ENCODE peak calls at places on chromosome 14, in four cellular contexts. One of them, this sample, is unnamed.

GRCh38 chr14:68785817-68786490 is 6.9 kb downstream of the ZFP36L1 start:
- DNase-seq in H1: peak; percentile 55
- DNase-seq in K562: no peak
- DNase-seq in HepG2: no peak
- DNase-seq in this sample: no peak

GRCh38 chr14:66476964-66477363 is 9.2 kb upstream of the CCDC196 start:
- DNase-seq in HepG2: no peak
- DNase-seq in H1: no peak
- DNase-seq in K562: peak; percentile 8
- DNase-seq in this sample: no peak

GRCh38 chr14:88798161-88798560 is 5.4 kb upstream of the EML5 start:
- DNase-seq in HepG2: no peak
- DNase-seq in K562: no peak
- DNase-seq in H1: no peak
- DNase-seq in this sample: no peak

GRCh38 chr14:86143248-86143647 is 613.3 kb downstream of the FLRT2 start:
- DNase-seq in H1: no peak
- DNase-seq in HepG2: no peak
- DNase-seq in K562: no peak
- DNase-seq in this sample: no peak

GRCh38 chr14:78010688-78011087 is 159.5 kb upstream of the NRXN3 start:
- DNase-seq in K562: no peak
- DNase-seq in H1: no peak
- DNase-seq in HepG2: no peak
- DNase-seq in this sample: no peak

GRCh38 chr14:77599894-77600293 is 16.5 kb downstream of the SPTLC2 start:
- DNase-seq in K562: no peak
- DNase-seq in HepG2: no peak
- DNase-seq in H1: no peak
- DNase-seq in this sample: no peak

GRCh38 chr14:51093371-51094281 is 1.3 kb downstream of the TRIM9 start:
- DNase-seq in H1: peak; percentile 80
- DNase-seq in HepG2: no peak
- DNase-seq in K562: no peak
- DNase-seq in this sample: no peak

GRCh38 chr14:33414041-33414440 is 475.4 kb downstream of the NPAS3 start:
- DNase-seq in H1: no peak
- DNase-seq in HepG2: no peak
- DNase-seq in K562: peak; percentile 4
- DNase-seq in this sample: no peak

GRCh38 chr14:95156153-95156764 is 1.1 kb downstream of the DICER1 start:
- DNase-seq in H1: no peak
- DNase-seq in K562: no peak
- DNase-seq in HepG2: no peak
- DNase-seq in this sample: no peak

GRCh38 chr14:88998027-88998426 is 173.6 kb downstream of the TTC8 start:
- DNase-seq in K562: no peak
- DNase-seq in HepG2: no peak
- DNase-seq in H1: no peak
- DNase-seq in this sample: no peak

GRCh38 chr14:33210304-33210703 is 271.6 kb downstream of the NPAS3 start:
- DNase-seq in HepG2: no peak
- DNase-seq in K562: no peak
- DNase-seq in H1: peak; percentile 53
- DNase-seq in this sample: no peak

GRCh38 chr14:36293824-36294223 is 26.6 kb downstream of the MBIP start:
- DNase-seq in H1: no peak
- DNase-seq in HepG2: peak; percentile 30
- DNase-seq in K562: no peak
- DNase-seq in this sample: no peak

GRCh38 chr14:53842938-53843337 is 113.7 kb downstream of the BMP4 start:
- DNase-seq in HepG2: peak; percentile 95
- DNase-seq in H1: no peak
- DNase-seq in K562: no peak
- DNase-seq in this sample: no peak

GRCh38 chr14:30267141-30267540 is 291.8 kb upstream of the G2E3 start:
- DNase-seq in H1: no peak
- DNase-seq in HepG2: no peak
- DNase-seq in K562: no peak
- DNase-seq in this sample: no peak

GRCh38 chr14:56216631-56217379 is 98.6 kb downstream of the PELI2 start:
- DNase-seq in K562: peak; percentile 31
- DNase-seq in HepG2: no peak
- DNase-seq in H1: no peak
- DNase-seq in this sample: no peak

GRCh38 chr14:77641207-77641533 is 24.7 kb upstream of the SPTLC2 start:
- DNase-seq in K562: no peak
- DNase-seq in H1: no peak
- DNase-seq in HepG2: no peak
- DNase-seq in this sample: no peak

GRCh38 chr14:69842671-69843407 is 36.4 kb upstream of the SMOC1 start:
- DNase-seq in H1: no peak
- DNase-seq in K562: no peak
- DNase-seq in HepG2: no peak
- DNase-seq in this sample: no peak

GRCh38 chr14:70073924-70074566 is 114.7 kb downstream of the SLC8A3 start:
- DNase-seq in K562: peak; percentile 67
- DNase-seq in H1: peak; percentile 87
- DNase-seq in HepG2: peak; percentile 87
- DNase-seq in this sample: peak; percentile 64

GRCh38 chr14:40616579-40616978 is 990.1 kb upstream of the LRFN5 start:
- DNase-seq in H1: no peak
- DNase-seq in K562: no peak
- DNase-seq in HepG2: no peak
- DNase-seq in this sample: no peak

GRCh38 chr14:72466325-72466724 is 427.6 kb downstream of the DPF3 start:
- DNase-seq in K562: no peak
- DNase-seq in H1: no peak
- DNase-seq in HepG2: no peak
- DNase-seq in this sample: no peak

GRCh38 chr14:72472845-72473244 is 421.1 kb downstream of the DPF3 start:
- DNase-seq in K562: no peak
- DNase-seq in HepG2: no peak
- DNase-seq in H1: no peak
- DNase-seq in this sample: peak; percentile 4

GRCh38 chr14:72476657-72477499 is 417.0 kb downstream of the DPF3 start:
- DNase-seq in H1: no peak
- DNase-seq in HepG2: no peak
- DNase-seq in K562: no peak
- DNase-seq in this sample: peak; percentile 76

GRCh38 chr14:72471346-72471745 is 422.6 kb downstream of the DPF3 start:
- DNase-seq in HepG2: no peak
- DNase-seq in H1: no peak
- DNase-seq in K562: no peak
- DNase-seq in this sample: no peak
- TF ChIP-seq CEBPB in HepG2: no peak
- TF ChIP-seq CEBPB in H1: no peak
- TF ChIP-seq CEBPB in K562: no peak
- TF ChIP-seq CEBPB in this sample: no peak

GRCh38 chr14:92088494-92088893 is 17.9 kb downstream of the ATXN3 start:
- DNase-seq in K562: no peak
- DNase-seq in H1: no peak
- DNase-seq in HepG2: no peak
- DNase-seq in this sample: no peak

DNA sequence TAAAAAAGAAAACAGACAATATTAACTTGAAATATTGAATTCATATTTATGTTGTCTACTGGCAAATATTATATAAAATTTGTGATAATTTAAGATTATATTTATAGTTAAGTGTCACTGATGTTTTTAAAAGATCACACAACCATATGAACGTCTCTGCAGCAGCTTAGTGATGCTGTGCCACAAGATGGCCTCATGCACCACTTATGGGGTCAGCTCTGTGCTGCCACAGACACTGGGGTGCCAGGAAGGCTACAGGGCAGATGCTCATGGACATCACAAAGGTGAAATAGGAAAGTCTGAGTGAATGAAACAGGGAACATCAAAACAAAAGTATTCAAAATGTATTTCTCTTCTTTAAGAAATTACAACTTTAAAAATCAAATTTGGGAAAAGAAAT is 13.1 kb downstream of the ATXN3 start:
- DNase-seq in K562: no peak
- DNase-seq in H1: no peak
- DNase-seq in HepG2: no peak
- DNase-seq in this sample: no peak
- TF ChIP-seq FOSL1 in K562: no peak
- TF ChIP-seq FOSL1 in H1: no peak
- TF ChIP-seq FOSL1 in HepG2: no peak
- TF ChIP-seq FOSL1 in this sample: no peak

GRCh38 chr14:90785876-90786450 is 30.3 kb downstream of the TTC7B start:
- DNase-seq in K562: no peak
- DNase-seq in HepG2: no peak
- DNase-seq in H1: no peak
- DNase-seq in this sample: no peak
- TF ChIP-seq SP1 in K562: no peak
- TF ChIP-seq SP1 in HepG2: no peak
- TF ChIP-seq SP1 in H1: no peak
- TF ChIP-seq SP1 in this sample: no peak

DNA sequence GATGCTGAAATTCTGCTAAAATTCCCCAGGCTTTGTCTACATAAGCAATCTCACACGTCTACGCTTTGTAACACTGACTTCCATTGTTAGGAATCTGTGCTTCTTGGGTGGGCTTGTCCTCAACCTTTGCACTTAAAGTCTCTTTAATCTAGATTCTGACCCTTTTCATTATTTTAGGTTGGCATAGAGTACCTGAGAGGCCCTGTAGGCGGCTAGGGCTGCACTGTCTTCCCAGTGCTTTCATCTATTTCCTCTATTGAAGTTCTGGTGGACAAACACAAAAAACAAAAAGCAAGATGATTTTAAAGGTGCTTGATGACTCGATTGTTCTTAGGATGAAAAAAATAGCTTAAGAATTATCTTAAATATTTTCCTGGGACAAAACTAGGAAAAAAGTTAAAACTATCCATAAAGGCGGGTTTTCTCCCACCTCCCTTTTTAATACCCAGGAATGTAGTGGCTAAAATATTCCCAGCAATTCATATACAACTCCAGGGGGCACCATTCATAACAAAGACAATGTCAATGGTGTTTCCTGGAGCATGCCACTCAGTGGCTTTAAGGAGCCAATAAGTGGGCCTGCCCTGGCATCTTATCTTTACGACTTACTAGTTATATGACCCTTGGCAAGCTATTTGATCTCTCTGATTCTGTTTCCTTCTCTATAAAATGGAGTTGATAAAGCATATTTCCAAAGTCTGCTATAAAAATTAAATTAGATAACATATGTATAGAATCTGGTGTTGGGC is 197.5 kb downstream of the STXBP6 start:
- DNase-seq in HepG2: no peak
- DNase-seq in K562: no peak
- DNase-seq in H1: no peak
- DNase-seq in this sample: no peak
- TF ChIP-seq CEBPB in HepG2: no peak
- TF ChIP-seq CEBPB in K562: no peak
- TF ChIP-seq CEBPB in H1: no peak
- TF ChIP-seq CEBPB in this sample: no peak